ENCODE peak calls at places on chromosomes 6 and 20, in four cellular contexts. M is PC-9, V is GM12878, Z is astrocyte. B is an unnamed sample.

GRCh38 chr6:19478992-19479391 is 358.2 kb upstream of the ID4 start:
- DNase-seq in Z (peak; percentile 73), V (no peak), M (no peak), B (no peak)

GRCh38 chr6:109172096-109172495 is 76.8 kb downstream of the CEP57L1 start:
- DNase-seq in V (no peak), M (peak; percentile 47), Z (no peak), B (no peak)

GRCh38 chr6:72621243-72622093 is at the start of gene KCNQ5:
- DNase-seq in V (no peak), M (peak; percentile 12), Z (no peak), B (no peak)

GRCh38 chr6:169169941-169170582 is 83.6 kb downstream of the THBS2 start:
- DNase-seq in M (no peak), V (no peak), Z (no peak), B (no peak)

GRCh38 chr6:2562721-2563120 is 188.0 kb downstream of the MYLK4 start:
- DNase-seq in Z (no peak), V (no peak), M (no peak), B (no peak)

GRCh38 chr6:55239099-55239498 is 64.8 kb downstream of the HCRTR2 start:
- DNase-seq in Z (peak; percentile 41), V (no peak), M (peak; percentile 15), B (no peak)

GRCh38 chr20:58449703-58450138 is 60.7 kb downstream of the VAPB start:
- DNase-seq in V (no peak), Z (no peak), M (no peak), B (no peak)

GRCh38 chr20:47785321-47785899 is at the start of gene SULF2:
- DNase-seq in M (peak; percentile 70), Z (no peak), V (no peak), B (no peak)

GRCh38 chr20:35902545-35902941 is 51.8 kb downstream of the SCAND1 start:
- DNase-seq in Z (no peak), V (no peak), M (no peak), B (no peak)

GRCh38 chr20:41275181-41275793 is 42.2 kb downstream of the ZHX3 start:
- DNase-seq in Z (peak; percentile 76), M (no peak), V (no peak), B (no peak)

GRCh38 chr6:150900049-150900448 is 34.5 kb downstream of the MTHFD1L start:
- DNase-seq in V (no peak), M (no peak), Z (peak; percentile 44), B (no peak)

GRCh38 chr6:34025851-34026250 is 120.0 kb downstream of the GRM4 start:
- DNase-seq in Z (no peak), V (no peak), M (no peak), B (no peak)

DNA sequence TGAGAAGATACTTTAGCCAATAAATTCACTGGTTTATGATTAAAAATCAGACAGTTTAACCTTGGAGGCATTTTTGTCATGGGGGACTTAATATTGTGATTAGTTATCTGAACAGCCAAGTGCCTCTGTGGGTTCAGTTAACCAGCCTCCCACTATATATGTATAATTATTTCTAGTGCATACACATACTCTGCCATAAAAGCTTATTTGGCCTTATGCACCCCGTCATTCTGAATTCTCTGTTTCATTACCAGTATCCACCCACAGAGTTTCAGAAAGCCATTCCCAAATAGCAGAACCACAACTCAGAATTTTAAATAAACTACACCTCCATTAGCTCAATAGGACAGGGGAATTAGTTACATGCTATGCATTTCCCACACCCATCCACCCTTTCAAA is 279.7 kb downstream of the ZFAND3 start:
- DNase-seq in V (no peak), Z (no peak), M (no peak), B (no peak)
- H2AFZ ChIP-seq in V (no peak overlapping the region), Z (no peak overlapping the region), M (no peak overlapping the region), B (no peak overlapping the region)

DNA sequence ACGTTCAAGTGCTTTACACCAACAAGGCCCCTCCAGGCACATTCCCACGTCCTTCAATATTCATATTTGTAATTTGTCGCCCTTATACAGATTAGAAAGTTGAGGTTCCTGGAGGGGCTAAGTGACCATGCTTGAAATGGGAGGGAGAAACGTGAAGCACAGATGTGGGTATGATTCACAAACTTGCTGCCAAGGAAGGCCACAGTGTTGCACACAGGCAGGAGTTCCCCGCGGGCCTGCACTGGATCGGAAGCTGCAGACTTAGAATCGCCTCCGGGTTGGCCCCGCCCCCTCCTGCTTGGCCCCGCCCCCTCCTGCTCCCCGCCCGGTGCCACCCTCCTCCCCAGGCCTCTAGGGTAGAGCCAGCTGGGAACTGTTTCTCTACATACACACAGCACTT is 58.2 kb upstream of the QKI start:
- DNase-seq in V (no peak), Z (peak; percentile 84), M (no peak), B (no peak)
- TF ChIP-seq EZH2 in V (no peak), Z (no peak), M (no peak), B (no peak)

GRCh38 chr20:37347891-37348642 is 2.1 kb downstream of the SRC start:
- DNase-seq in V (no peak), M (no peak), Z (no peak), B (peak; percentile 13)
- H3K36me3 ChIP-seq in V (peaks cover 14% of the 10 kb centered on the region), M (no peaks in the 10 kb centered on the region), Z (no peaks in the 10 kb centered on the region), B (no peaks in the 10 kb centered on the region)

GRCh38 chr6:35489995-35490791 is 6.7 kb downstream of the TEAD3 start:
- DNase-seq in M (no peak), Z (peak; percentile 67), V (no peak), B (peak; percentile 34)

GRCh38 chr6:35492664-35493284 is 4.1 kb downstream of the TEAD3 start:
- DNase-seq in Z (no peak), M (no peak), V (no peak), B (no peak)

GRCh38 chr6:35490821-35491557 is 5.9 kb downstream of the TEAD3 start:
- DNase-seq in M (no peak), V (no peak), Z (no peak), B (no peak)

GRCh38 chr6:35493307-35493983 is 3.4 kb downstream of the TEAD3 start:
- DNase-seq in Z (no peak), V (no peak), M (no peak), B (no peak)

GRCh38 chr6:35491558-35492541 is 5.0 kb downstream of the TEAD3 start:
- DNase-seq in V (no peak), Z (no peak), M (peak; percentile 60), B (no peak)
- H2AFZ ChIP-seq in V (no peak overlapping the region), Z (no peak overlapping the region), M (no peak overlapping the region), B (no peak overlapping the region)

B was measured in DND-41.